ENCODE peak calls at places on chromosomes 7 and 10, in eight cellular contexts. One of them, this sample, is unnamed.

GRCh38 chr7:46948776-46949175 is 633.1 kb downstream of the TNS3 start:
- DNase-seq in breast epithelium: no peak
- DNase-seq in cardiac fibroblast: no peak
- DNase-seq in fibroblast of lung: no peak
- DNase-seq in dorsolateral prefrontal cortex: no peak
- DNase-seq in Karpas-422: no peak
- DNase-seq in OCI-LY7: no peak
- DNase-seq in cardiac muscle cell: no peak
- DNase-seq in this sample: no peak

GRCh38 chr10:43138757-43139241 is 554 bp downstream of the CSGALNACT2 start:
- DNase-seq in breast epithelium: no peak
- DNase-seq in cardiac fibroblast: peak; percentile 57
- DNase-seq in fibroblast of lung: peak; percentile 29
- DNase-seq in dorsolateral prefrontal cortex: peak; percentile 24
- DNase-seq in Karpas-422: peak; percentile 81
- DNase-seq in OCI-LY7: peak; percentile 72
- DNase-seq in cardiac muscle cell: peak; percentile 28
- DNase-seq in this sample: peak; percentile 58

GRCh38 chr7:149704507-149704906 is 68.9 kb downstream of the ZNF467 start:
- DNase-seq in breast epithelium: no peak
- DNase-seq in cardiac fibroblast: peak; percentile 29
- DNase-seq in fibroblast of lung: no peak
- DNase-seq in dorsolateral prefrontal cortex: no peak
- DNase-seq in Karpas-422: no peak
- DNase-seq in OCI-LY7: no peak
- DNase-seq in cardiac muscle cell: peak; percentile 71
- DNase-seq in this sample: no peak

GRCh38 chr7:131826960-131827359 is 270.5 kb upstream of the PODXL start:
- DNase-seq in breast epithelium: no peak
- DNase-seq in cardiac fibroblast: no peak
- DNase-seq in fibroblast of lung: no peak
- DNase-seq in dorsolateral prefrontal cortex: no peak
- DNase-seq in Karpas-422: no peak
- DNase-seq in OCI-LY7: no peak
- DNase-seq in cardiac muscle cell: no peak
- DNase-seq in this sample: no peak

GRCh38 chr10:75429159-75429827 is 2.1 kb upstream of the LRMDA start:
- DNase-seq in breast epithelium: no peak
- DNase-seq in cardiac fibroblast: peak; percentile 13
- DNase-seq in fibroblast of lung: no peak
- DNase-seq in dorsolateral prefrontal cortex: no peak
- DNase-seq in Karpas-422: no peak
- DNase-seq in OCI-LY7: no peak
- DNase-seq in cardiac muscle cell: no peak
- DNase-seq in this sample: no peak

GRCh38 chr7:116139807-116140206 is 70.5 kb upstream of the TES start:
- DNase-seq in breast epithelium: no peak
- DNase-seq in cardiac fibroblast: peak; percentile 27
- DNase-seq in fibroblast of lung: peak; percentile 47
- DNase-seq in dorsolateral prefrontal cortex: no peak
- DNase-seq in Karpas-422: no peak
- DNase-seq in OCI-LY7: no peak
- DNase-seq in cardiac muscle cell: peak; percentile 8
- DNase-seq in this sample: no peak

GRCh38 chr10:14684363-14684762 is 90.3 kb downstream of the FAM107B start:
- DNase-seq in breast epithelium: no peak
- DNase-seq in cardiac fibroblast: peak; percentile 5
- DNase-seq in fibroblast of lung: peak; percentile 21
- DNase-seq in dorsolateral prefrontal cortex: no peak
- DNase-seq in Karpas-422: no peak
- DNase-seq in OCI-LY7: no peak
- DNase-seq in cardiac muscle cell: peak; percentile 42
- DNase-seq in this sample: no peak

GRCh38 chr10:51937736-51938135 is 238.3 kb upstream of the CSTF2T start:
- DNase-seq in breast epithelium: no peak
- DNase-seq in cardiac fibroblast: peak; percentile 88
- DNase-seq in fibroblast of lung: peak; percentile 90
- DNase-seq in dorsolateral prefrontal cortex: no peak
- DNase-seq in Karpas-422: no peak
- DNase-seq in OCI-LY7: no peak
- DNase-seq in cardiac muscle cell: peak; percentile 79
- DNase-seq in this sample: no peak

GRCh38 chr7:70082026-70082655 is 483.9 kb downstream of the AUTS2 start:
- DNase-seq in breast epithelium: no peak
- DNase-seq in cardiac fibroblast: no peak
- DNase-seq in fibroblast of lung: peak; percentile 15
- DNase-seq in dorsolateral prefrontal cortex: no peak
- DNase-seq in Karpas-422: no peak
- DNase-seq in OCI-LY7: no peak
- DNase-seq in cardiac muscle cell: no peak
- DNase-seq in this sample: no peak

GRCh38 chr10:22345301-22346086 is at the start of gene SPAG6:
- DNase-seq in breast epithelium: no peak
- DNase-seq in cardiac fibroblast: no peak
- DNase-seq in fibroblast of lung: no peak
- DNase-seq in dorsolateral prefrontal cortex: no peak
- DNase-seq in Karpas-422: no peak
- DNase-seq in OCI-LY7: no peak
- DNase-seq in cardiac muscle cell: peak; percentile 35
- DNase-seq in this sample: no peak

GRCh38 chr7:111855161-111855841 is 293.0 kb upstream of the IMMP2L start:
- DNase-seq in breast epithelium: no peak
- DNase-seq in cardiac fibroblast: peak; percentile 83
- DNase-seq in fibroblast of lung: peak; percentile 82
- DNase-seq in dorsolateral prefrontal cortex: no peak
- DNase-seq in Karpas-422: peak; percentile 74
- DNase-seq in OCI-LY7: peak; percentile 18
- DNase-seq in cardiac muscle cell: peak; percentile 86
- DNase-seq in this sample: peak; percentile 71

GRCh38 chr10:110153396-110153795 is 54.0 kb upstream of the MXI1 start:
- DNase-seq in breast epithelium: no peak
- DNase-seq in cardiac fibroblast: no peak
- DNase-seq in fibroblast of lung: no peak
- DNase-seq in dorsolateral prefrontal cortex: no peak
- DNase-seq in Karpas-422: peak; percentile 65
- DNase-seq in OCI-LY7: peak; percentile 10
- DNase-seq in cardiac muscle cell: no peak
- DNase-seq in this sample: no peak

GRCh38 chr7:122887848-122888247 is 1.6 kb upstream of the CADPS2 start:
- DNase-seq in breast epithelium: no peak
- DNase-seq in cardiac fibroblast: no peak
- DNase-seq in fibroblast of lung: no peak
- DNase-seq in dorsolateral prefrontal cortex: no peak
- DNase-seq in Karpas-422: no peak
- DNase-seq in OCI-LY7: no peak
- DNase-seq in cardiac muscle cell: no peak
- DNase-seq in this sample: no peak

GRCh38 chr7:138632866-138633602 is 68.1 kb downstream of the SVOPL start:
- DNase-seq in breast epithelium: no peak
- DNase-seq in cardiac fibroblast: no peak
- DNase-seq in fibroblast of lung: no peak
- DNase-seq in dorsolateral prefrontal cortex: no peak
- DNase-seq in Karpas-422: no peak
- DNase-seq in OCI-LY7: no peak
- DNase-seq in cardiac muscle cell: no peak
- DNase-seq in this sample: no peak

GRCh38 chr7:23181684-23182553 is at the start of gene NUP42:
- DNase-seq in breast epithelium: peak; percentile 90
- DNase-seq in cardiac fibroblast: peak; percentile 99
- DNase-seq in fibroblast of lung: peak; percentile 100
- DNase-seq in dorsolateral prefrontal cortex: peak; percentile 91
- DNase-seq in Karpas-422: peak; percentile 100
- DNase-seq in OCI-LY7: peak; percentile 99
- DNase-seq in cardiac muscle cell: peak; percentile 100
- DNase-seq in this sample: peak; percentile 99

GRCh38 chr7:6501586-6502564 is 49.4 kb downstream of the GRID2IP start:
- DNase-seq in breast epithelium: no peak
- DNase-seq in cardiac fibroblast: no peak
- DNase-seq in fibroblast of lung: no peak
- DNase-seq in dorsolateral prefrontal cortex: no peak
- DNase-seq in Karpas-422: no peak
- DNase-seq in OCI-LY7: no peak
- DNase-seq in cardiac muscle cell: no peak
- DNase-seq in this sample: no peak
- H3K4me3 ChIP-seq in breast epithelium: no peak overlapping the region
- H3K4me3 ChIP-seq in cardiac fibroblast: no peak overlapping the region
- H3K4me3 ChIP-seq in fibroblast of lung: no peak overlapping the region
- H3K4me3 ChIP-seq in dorsolateral prefrontal cortex: no peak overlapping the region
- H3K4me3 ChIP-seq in Karpas-422: no peak overlapping the region
- H3K4me3 ChIP-seq in OCI-LY7: no peak overlapping the region
- H3K4me3 ChIP-seq in cardiac muscle cell: no peak overlapping the region
- H3K4me3 ChIP-seq in this sample: no peak overlapping the region

GRCh38 chr10:32149257-32149955 is 93.2 kb upstream of the KIF5B start:
- DNase-seq in breast epithelium: no peak
- DNase-seq in cardiac fibroblast: peak; percentile 97
- DNase-seq in fibroblast of lung: peak; percentile 96
- DNase-seq in dorsolateral prefrontal cortex: no peak
- DNase-seq in Karpas-422: no peak
- DNase-seq in OCI-LY7: no peak
- DNase-seq in cardiac muscle cell: peak; percentile 97
- DNase-seq in this sample: peak; percentile 72
- H3K4me3 ChIP-seq in breast epithelium: no peak overlapping the region
- H3K4me3 ChIP-seq in cardiac fibroblast: peak overlapping the region; percentile 12
- H3K4me3 ChIP-seq in fibroblast of lung: peak overlapping the region; percentile 29
- H3K4me3 ChIP-seq in dorsolateral prefrontal cortex: no peak overlapping the region
- H3K4me3 ChIP-seq in Karpas-422: no peak overlapping the region
- H3K4me3 ChIP-seq in OCI-LY7: no peak overlapping the region
- H3K4me3 ChIP-seq in cardiac muscle cell: no peak overlapping the region
- H3K4me3 ChIP-seq in this sample: no peak overlapping the region

GRCh38 chr7:7131273-7131672 is 51.1 kb upstream of the C1GALT1 start:
- DNase-seq in breast epithelium: no peak
- DNase-seq in cardiac fibroblast: no peak
- DNase-seq in fibroblast of lung: no peak
- DNase-seq in dorsolateral prefrontal cortex: no peak
- DNase-seq in Karpas-422: no peak
- DNase-seq in OCI-LY7: no peak
- DNase-seq in cardiac muscle cell: no peak
- DNase-seq in this sample: no peak

GRCh38 chr7:7135074-7135473 is 47.3 kb upstream of the C1GALT1 start:
- DNase-seq in breast epithelium: no peak
- DNase-seq in cardiac fibroblast: no peak
- DNase-seq in fibroblast of lung: no peak
- DNase-seq in dorsolateral prefrontal cortex: no peak
- DNase-seq in Karpas-422: no peak
- DNase-seq in OCI-LY7: no peak
- DNase-seq in cardiac muscle cell: no peak
- DNase-seq in this sample: no peak

GRCh38 chr7:7136857-7137309 is 45.5 kb upstream of the C1GALT1 start:
- DNase-seq in breast epithelium: no peak
- DNase-seq in cardiac fibroblast: no peak
- DNase-seq in fibroblast of lung: no peak
- DNase-seq in dorsolateral prefrontal cortex: no peak
- DNase-seq in Karpas-422: no peak
- DNase-seq in OCI-LY7: no peak
- DNase-seq in cardiac muscle cell: no peak
- DNase-seq in this sample: no peak

GRCh38 chr7:7136423-7136822 is 45.9 kb upstream of the C1GALT1 start:
- DNase-seq in breast epithelium: no peak
- DNase-seq in cardiac fibroblast: peak; percentile 31
- DNase-seq in fibroblast of lung: peak; percentile 37
- DNase-seq in dorsolateral prefrontal cortex: no peak
- DNase-seq in Karpas-422: no peak
- DNase-seq in OCI-LY7: no peak
- DNase-seq in cardiac muscle cell: peak; percentile 42
- DNase-seq in this sample: peak; percentile 5

DNA sequence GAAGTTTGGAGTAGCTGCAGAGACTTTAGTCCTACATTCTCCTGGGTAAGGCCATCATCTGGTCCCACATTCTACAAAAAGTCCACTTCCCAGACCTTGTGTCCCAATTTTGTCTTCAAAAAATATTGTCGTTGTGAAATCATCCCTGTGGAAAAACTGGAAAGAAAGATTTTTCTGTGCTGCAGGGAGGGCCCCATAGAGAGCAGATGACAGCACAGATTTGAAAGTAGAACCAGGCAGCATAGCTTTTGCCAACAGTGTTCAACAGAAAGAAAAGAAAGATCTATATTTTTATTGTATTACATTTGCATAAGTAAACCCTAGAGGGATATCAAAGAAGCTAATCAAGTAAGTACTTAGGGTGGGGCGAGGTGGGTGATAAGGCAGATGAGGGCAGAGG is 48.3 kb upstream of the C1GALT1 start:
- DNase-seq in breast epithelium: no peak
- DNase-seq in cardiac fibroblast: no peak
- DNase-seq in fibroblast of lung: no peak
- DNase-seq in dorsolateral prefrontal cortex: no peak
- DNase-seq in Karpas-422: no peak
- DNase-seq in OCI-LY7: no peak
- DNase-seq in cardiac muscle cell: no peak
- DNase-seq in this sample: no peak
- H3K4me3 ChIP-seq in breast epithelium: no peak overlapping the region
- H3K4me3 ChIP-seq in cardiac fibroblast: no peak overlapping the region
- H3K4me3 ChIP-seq in fibroblast of lung: no peak overlapping the region
- H3K4me3 ChIP-seq in dorsolateral prefrontal cortex: no peak overlapping the region
- H3K4me3 ChIP-seq in Karpas-422: no peak overlapping the region
- H3K4me3 ChIP-seq in OCI-LY7: no peak overlapping the region
- H3K4me3 ChIP-seq in cardiac muscle cell: no peak overlapping the region
- H3K4me3 ChIP-seq in this sample: no peak overlapping the region

GRCh38 chr7:135802697-135803096 is 54.1 kb upstream of the FAM180A start:
- DNase-seq in breast epithelium: no peak
- DNase-seq in cardiac fibroblast: peak; percentile 39
- DNase-seq in fibroblast of lung: peak; percentile 18
- DNase-seq in dorsolateral prefrontal cortex: no peak
- DNase-seq in Karpas-422: no peak
- DNase-seq in OCI-LY7: no peak
- DNase-seq in cardiac muscle cell: peak; percentile 20
- DNase-seq in this sample: no peak

GRCh38 chr7:135811513-135811912 is 62.9 kb upstream of the FAM180A start:
- DNase-seq in breast epithelium: no peak
- DNase-seq in cardiac fibroblast: peak; percentile 31
- DNase-seq in fibroblast of lung: peak; percentile 14
- DNase-seq in dorsolateral prefrontal cortex: no peak
- DNase-seq in Karpas-422: no peak
- DNase-seq in OCI-LY7: no peak
- DNase-seq in cardiac muscle cell: no peak
- DNase-seq in this sample: no peak

GRCh38 chr7:135812151-135812550 is 63.5 kb upstream of the FAM180A start:
- DNase-seq in breast epithelium: no peak
- DNase-seq in cardiac fibroblast: no peak
- DNase-seq in fibroblast of lung: no peak
- DNase-seq in dorsolateral prefrontal cortex: no peak
- DNase-seq in Karpas-422: no peak
- DNase-seq in OCI-LY7: no peak
- DNase-seq in cardiac muscle cell: no peak
- DNase-seq in this sample: no peak

GRCh38 chr7:135803143-135803542 is 54.5 kb upstream of the FAM180A start:
- DNase-seq in breast epithelium: no peak
- DNase-seq in cardiac fibroblast: peak; percentile 9
- DNase-seq in fibroblast of lung: no peak
- DNase-seq in dorsolateral prefrontal cortex: no peak
- DNase-seq in Karpas-422: no peak
- DNase-seq in OCI-LY7: no peak
- DNase-seq in cardiac muscle cell: no peak
- DNase-seq in this sample: no peak

DNA sequence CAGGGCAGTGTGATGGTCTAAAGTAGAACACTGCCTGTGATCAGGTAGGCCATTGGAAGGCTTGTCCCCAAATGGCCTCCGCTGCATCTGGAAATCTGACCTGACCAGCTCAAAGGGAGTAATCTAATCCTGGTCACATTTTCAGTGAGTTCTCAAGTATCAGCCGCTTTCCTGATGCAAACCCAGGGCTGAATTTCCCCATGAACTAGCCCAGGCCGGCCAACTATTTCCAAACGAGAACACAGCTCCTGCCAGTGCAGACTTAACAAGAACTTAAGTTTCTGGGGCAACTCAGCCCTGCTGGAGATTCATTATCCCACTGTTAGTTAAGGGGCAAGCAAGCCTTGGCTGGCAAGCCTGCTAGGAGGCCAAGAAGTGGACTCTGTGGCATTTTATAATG is 59.6 kb upstream of the FAM180A start:
- DNase-seq in breast epithelium: no peak
- DNase-seq in cardiac fibroblast: no peak
- DNase-seq in fibroblast of lung: no peak
- DNase-seq in dorsolateral prefrontal cortex: no peak
- DNase-seq in Karpas-422: no peak
- DNase-seq in OCI-LY7: no peak
- DNase-seq in cardiac muscle cell: no peak
- DNase-seq in this sample: no peak
- H3K4me3 ChIP-seq in breast epithelium: no peak overlapping the region
- H3K4me3 ChIP-seq in cardiac fibroblast: no peak overlapping the region
- H3K4me3 ChIP-seq in fibroblast of lung: no peak overlapping the region
- H3K4me3 ChIP-seq in dorsolateral prefrontal cortex: no peak overlapping the region
- H3K4me3 ChIP-seq in Karpas-422: no peak overlapping the region
- H3K4me3 ChIP-seq in OCI-LY7: no peak overlapping the region
- H3K4me3 ChIP-seq in cardiac muscle cell: no peak overlapping the region
- H3K4me3 ChIP-seq in this sample: no peak overlapping the region